ENCODE peak calls at places on chromosomes 1 and 21, in five cellular contexts. P is iris pigment epithelial cell; B is smooth muscle cell of the brain vasculature; J is activated naive CD4-positive, alpha-beta T cell treated with anti-CD3 and anti-CD28 coated beads for 36 hours; V is T-helper 1 cell. H is an unnamed sample.

GRCh38 chr21:38139380-38140168 is 117.2 kb upstream of the KCNJ15 start:
- DNase-seq in B (no peak), P (peak), V (no peak), J (no peak), H (no peak)

GRCh38 chr1:112833806-112834205 is 118.7 kb upstream of the PPM1J start:
- DNase-seq in P (no peak), J (no peak), B (no peak), V (no peak), H (no peak)

GRCh38 chr1:109757936-109758786 is 5.6 kb downstream of the EPS8L3 start:
- DNase-seq in V (no peak), B (no peak), P (no peak), J (no peak), H (no peak)

GRCh38 chr1:74611887-74612286 is 61.7 kb downstream of the ERICH3 start:
- DNase-seq in J (no peak), B (no peak), V (no peak), P (no peak), H (no peak)

GRCh38 chr1:39117985-39118384 is 86.5 kb upstream of the MACF1 start:
- DNase-seq in P (no peak), B (no peak), J (no peak), V (no peak), H (no peak)

GRCh38 chr21:36337099-36337509 is 17.1 kb downstream of the MORC3 start:
- DNase-seq in P (peak), J (no peak), B (no peak), V (no peak), H (no peak)

GRCh38 chr1:30607723-30608122 is 115.7 kb downstream of the MATN1 start:
- DNase-seq in J (no peak), B (no peak), V (no peak), P (no peak), H (no peak)

GRCh38 chr1:232558974-232559373 is 71.0 kb downstream of the SIPA1L2 start:
- DNase-seq in P (no peak), V (no peak), B (no peak), J (no peak), H (no peak)

GRCh38 chr1:159991513-159991912 is 37.5 kb upstream of the SLAMF9 start:
- DNase-seq in P (no peak), V (no peak), J (peak), B (no peak), H (no peak)

GRCh38 chr1:92691937-92692336 is 93.0 kb downstream of the EVI5 start:
- DNase-seq in V (no peak), P (no peak), B (no peak), J (no peak), H (no peak)

GRCh38 chr1:7868085-7868780 is 15.4 kb upstream of the UTS2 start:
- DNase-seq in B (no peak), V (no peak), P (no peak), J (no peak), H (no peak)

GRCh38 chr1:205189162-205189561 is 22.3 kb downstream of the DSTYK start:
- DNase-seq in V (no peak), J (no peak), P (no peak), B (no peak), H (no peak)

GRCh38 chr1:244322791-244323521 is 128.8 kb downstream of the ADSS2 start:
- DNase-seq in V (no peak), J (peak), P (peak), B (peak), H (no peak)

GRCh38 chr21:31180256-31181088 is 142.2 kb upstream of the KRTAP19-8 start:
- DNase-seq in V (no peak), J (peak), B (no peak), P (peak), H (peak)

GRCh38 chr1:226981838-226982237 is 41.7 kb downstream of the COQ8A start:
- DNase-seq in B (no peak), P (no peak), V (no peak), J (no peak), H (no peak)

GRCh38 chr21:33751120-33751519 is 108.8 kb downstream of the ITSN1 start:
- DNase-seq in J (no peak), V (no peak), B (no peak), P (no peak), H (no peak)

GRCh38 chr1:14842361-14842760 is 243.9 kb downstream of the KAZN start:
- DNase-seq in B (no peak), J (no peak), V (no peak), P (peak), H (no peak)

GRCh38 chr21:46004168-46004861 is 22.7 kb downstream of the COL6A1 start:
- DNase-seq in P (no peak), V (no peak), J (no peak), B (no peak), H (no peak)

GRCh38 chr1:169546087-169546995 is 39.9 kb downstream of the F5 start:
- DNase-seq in J (peak), B (peak), V (peak), P (peak), H (peak)

GRCh38 chr1:172662464-172663109 is 3.7 kb downstream of the FASLG start:
- DNase-seq in P (peak), V (peak), B (peak), J (peak), H (no peak)

GRCh38 chr1:112712191-112712590 is 2.9 kb downstream of the PPM1J start:
- DNase-seq in V (no peak), B (no peak), P (no peak), J (no peak), H (no peak)

H was measured in hippocampal formation.